ENCODE peak calls at places on chromosomes 1 and 21, in eight cellular contexts. One of them, this sample, is unnamed.
A peak's percentile ranks its signal among the peaks of the same experiment; 100 is the strongest.

GRCh38 chr1:243798726-243799125 is 51.3 kb downstream of the AKT3 start:
- DNase-seq in esophagus squamous epithelium: no peak
- DNase-seq in thyroid gland: no peak
- DNase-seq in CD8-positive, alpha-beta memory T cell: no peak
- DNase-seq in cardiac muscle cell: peak; percentile 61
- DNase-seq in neuronal stem cell: no peak
- DNase-seq in breast epithelium: no peak
- DNase-seq in left ventricle myocardium inferior: no peak
- DNase-seq in this sample: no peak

GRCh38 chr1:4615501-4615900 is 38.9 kb upstream of the AJAP1 start:
- DNase-seq in thyroid gland: no peak
- DNase-seq in esophagus squamous epithelium: no peak
- DNase-seq in breast epithelium: no peak
- DNase-seq in cardiac muscle cell: no peak
- DNase-seq in neuronal stem cell: no peak
- DNase-seq in left ventricle myocardium inferior: no peak
- DNase-seq in CD8-positive, alpha-beta memory T cell: no peak
- DNase-seq in this sample: no peak

GRCh38 chr1:59057211-59057694 is 239.6 kb upstream of the FGGY start:
- DNase-seq in esophagus squamous epithelium: no peak
- DNase-seq in breast epithelium: peak; percentile 64
- DNase-seq in left ventricle myocardium inferior: peak; percentile 84
- DNase-seq in cardiac muscle cell: peak; percentile 99
- DNase-seq in thyroid gland: peak; percentile 64
- DNase-seq in CD8-positive, alpha-beta memory T cell: no peak
- DNase-seq in neuronal stem cell: no peak
- DNase-seq in this sample: peak; percentile 52

GRCh38 chr1:182392045-182393028 is 747 bp upstream of the GLUL start:
- DNase-seq in esophagus squamous epithelium: no peak
- DNase-seq in breast epithelium: peak; percentile 58
- DNase-seq in neuronal stem cell: no peak
- DNase-seq in left ventricle myocardium inferior: peak; percentile 66
- DNase-seq in cardiac muscle cell: peak; percentile 73
- DNase-seq in CD8-positive, alpha-beta memory T cell: peak; percentile 43
- DNase-seq in thyroid gland: no peak
- DNase-seq in this sample: peak; percentile 51

GRCh38 chr1:195550071-195550862 is 1058.0 kb downstream of the KCNT2 start:
- DNase-seq in esophagus squamous epithelium: no peak
- DNase-seq in cardiac muscle cell: no peak
- DNase-seq in CD8-positive, alpha-beta memory T cell: no peak
- DNase-seq in breast epithelium: no peak
- DNase-seq in neuronal stem cell: no peak
- DNase-seq in thyroid gland: peak; percentile 12
- DNase-seq in left ventricle myocardium inferior: no peak
- DNase-seq in this sample: no peak

GRCh38 chr1:24157921-24158481 is 15.1 kb upstream of the IL22RA1 start:
- DNase-seq in thyroid gland: no peak
- DNase-seq in left ventricle myocardium inferior: no peak
- DNase-seq in breast epithelium: no peak
- DNase-seq in neuronal stem cell: no peak
- DNase-seq in esophagus squamous epithelium: no peak
- DNase-seq in cardiac muscle cell: peak; percentile 17
- DNase-seq in CD8-positive, alpha-beta memory T cell: no peak
- DNase-seq in this sample: no peak

GRCh38 chr1:1583667-1584010 is 9.0 kb upstream of the SSU72 start:
- DNase-seq in CD8-positive, alpha-beta memory T cell: no peak
- DNase-seq in cardiac muscle cell: no peak
- DNase-seq in esophagus squamous epithelium: no peak
- DNase-seq in thyroid gland: no peak
- DNase-seq in neuronal stem cell: no peak
- DNase-seq in breast epithelium: no peak
- DNase-seq in left ventricle myocardium inferior: no peak
- DNase-seq in this sample: no peak

GRCh38 chr1:199612976-199613774 is 414.3 kb upstream of the NR5A2 start:
- DNase-seq in CD8-positive, alpha-beta memory T cell: no peak
- DNase-seq in esophagus squamous epithelium: no peak
- DNase-seq in neuronal stem cell: no peak
- DNase-seq in cardiac muscle cell: peak; percentile 2
- DNase-seq in left ventricle myocardium inferior: no peak
- DNase-seq in breast epithelium: no peak
- DNase-seq in thyroid gland: no peak
- DNase-seq in this sample: no peak

GRCh38 chr1:96865731-96866684 is 144.4 kb downstream of the PTBP2 start:
- DNase-seq in CD8-positive, alpha-beta memory T cell: no peak
- DNase-seq in thyroid gland: no peak
- DNase-seq in esophagus squamous epithelium: no peak
- DNase-seq in breast epithelium: no peak
- DNase-seq in left ventricle myocardium inferior: no peak
- DNase-seq in cardiac muscle cell: peak; percentile 99
- DNase-seq in neuronal stem cell: no peak
- DNase-seq in this sample: no peak

GRCh38 chr21:37828515-37828914 is 87.7 kb downstream of the KCNJ6 start:
- DNase-seq in CD8-positive, alpha-beta memory T cell: no peak
- DNase-seq in left ventricle myocardium inferior: no peak
- DNase-seq in neuronal stem cell: no peak
- DNase-seq in esophagus squamous epithelium: no peak
- DNase-seq in thyroid gland: no peak
- DNase-seq in breast epithelium: no peak
- DNase-seq in cardiac muscle cell: no peak
- DNase-seq in this sample: no peak

GRCh38 chr1:25819496-25820246 is at the start of gene MTFR1L:
- DNase-seq in esophagus squamous epithelium: peak; percentile 46
- DNase-seq in cardiac muscle cell: peak; percentile 79
- DNase-seq in left ventricle myocardium inferior: peak; percentile 90
- DNase-seq in neuronal stem cell: peak; percentile 64
- DNase-seq in CD8-positive, alpha-beta memory T cell: peak; percentile 95
- DNase-seq in breast epithelium: peak; percentile 91
- DNase-seq in thyroid gland: peak; percentile 91
- DNase-seq in this sample: peak; percentile 91

GRCh38 chr21:32329331-32329730 is 30.7 kb downstream of the MRAP start:
- DNase-seq in esophagus squamous epithelium: no peak
- DNase-seq in thyroid gland: no peak
- DNase-seq in breast epithelium: peak; percentile 0
- DNase-seq in CD8-positive, alpha-beta memory T cell: no peak
- DNase-seq in neuronal stem cell: no peak
- DNase-seq in left ventricle myocardium inferior: no peak
- DNase-seq in cardiac muscle cell: peak; percentile 18
- DNase-seq in this sample: no peak

GRCh38 chr1:119542492-119542946 is 35.5 kb downstream of the HSD3B1 start:
- DNase-seq in left ventricle myocardium inferior: no peak
- DNase-seq in cardiac muscle cell: peak; percentile 40
- DNase-seq in neuronal stem cell: no peak
- DNase-seq in esophagus squamous epithelium: no peak
- DNase-seq in breast epithelium: no peak
- DNase-seq in CD8-positive, alpha-beta memory T cell: no peak
- DNase-seq in thyroid gland: no peak
- DNase-seq in this sample: no peak

GRCh38 chr1:41954533-41954944 is 35.8 kb upstream of the HIVEP3 start:
- DNase-seq in thyroid gland: no peak
- DNase-seq in CD8-positive, alpha-beta memory T cell: no peak
- DNase-seq in left ventricle myocardium inferior: no peak
- DNase-seq in neuronal stem cell: no peak
- DNase-seq in esophagus squamous epithelium: no peak
- DNase-seq in cardiac muscle cell: peak; percentile 97
- DNase-seq in breast epithelium: no peak
- DNase-seq in this sample: no peak

GRCh38 chr1:182173791-182174190 is 112.3 kb upstream of the ZNF648 start:
- DNase-seq in thyroid gland: no peak
- DNase-seq in left ventricle myocardium inferior: peak; percentile 46
- DNase-seq in breast epithelium: no peak
- DNase-seq in cardiac muscle cell: no peak
- DNase-seq in neuronal stem cell: no peak
- DNase-seq in esophagus squamous epithelium: no peak
- DNase-seq in CD8-positive, alpha-beta memory T cell: no peak
- DNase-seq in this sample: no peak

GRCh38 chr21:23963454-23963853 is 1643.8 kb downstream of the MRPL39 start:
- DNase-seq in thyroid gland: no peak
- DNase-seq in neuronal stem cell: no peak
- DNase-seq in left ventricle myocardium inferior: no peak
- DNase-seq in cardiac muscle cell: no peak
- DNase-seq in esophagus squamous epithelium: no peak
- DNase-seq in breast epithelium: no peak
- DNase-seq in CD8-positive, alpha-beta memory T cell: no peak
- DNase-seq in this sample: no peak

GRCh38 chr1:111990878-111991760 is 1.7 kb upstream of the KCND3 start:
- DNase-seq in cardiac muscle cell: peak; percentile 67
- DNase-seq in CD8-positive, alpha-beta memory T cell: no peak
- DNase-seq in neuronal stem cell: peak; percentile 50
- DNase-seq in thyroid gland: peak; percentile 80
- DNase-seq in esophagus squamous epithelium: no peak
- DNase-seq in breast epithelium: peak; percentile 75
- DNase-seq in left ventricle myocardium inferior: peak; percentile 73
- DNase-seq in this sample: peak; percentile 88

GRCh38 chr1:160755864-160756616 is 17.0 kb downstream of the SLAMF7 start:
- DNase-seq in breast epithelium: no peak
- DNase-seq in left ventricle myocardium inferior: no peak
- DNase-seq in thyroid gland: no peak
- DNase-seq in esophagus squamous epithelium: no peak
- DNase-seq in CD8-positive, alpha-beta memory T cell: peak; percentile 76
- DNase-seq in neuronal stem cell: no peak
- DNase-seq in cardiac muscle cell: no peak
- DNase-seq in this sample: no peak

DNA sequence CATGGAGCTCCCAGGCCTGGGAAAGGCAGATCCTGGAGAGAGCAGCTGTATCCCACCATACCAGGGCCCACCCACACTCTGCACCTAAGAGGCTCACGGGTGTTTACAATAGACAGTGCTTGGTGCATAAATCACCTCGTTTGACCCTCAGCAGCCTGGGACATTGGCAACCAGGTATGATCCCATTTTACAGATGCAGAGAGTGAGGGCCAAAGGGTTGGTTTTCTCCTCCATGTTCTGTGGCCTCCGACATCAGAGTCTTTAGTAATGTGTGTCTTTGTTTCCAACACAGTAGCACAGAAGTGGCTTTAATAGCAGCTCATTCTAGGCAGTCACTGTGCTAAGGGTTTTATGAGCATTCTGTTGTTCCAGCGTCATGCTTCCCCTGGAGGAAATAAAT is 176.5 kb downstream of the KAZN start:
- DNase-seq in esophagus squamous epithelium: no peak
- DNase-seq in neuronal stem cell: no peak
- DNase-seq in breast epithelium: no peak
- DNase-seq in CD8-positive, alpha-beta memory T cell: no peak
- DNase-seq in cardiac muscle cell: no peak
- DNase-seq in thyroid gland: no peak
- DNase-seq in left ventricle myocardium inferior: no peak
- DNase-seq in this sample: no peak
- H3K36me3 ChIP-seq in esophagus squamous epithelium: no peaks in the 10 kb centered on the region
- H3K36me3 ChIP-seq in neuronal stem cell: peaks cover 17% of the 10 kb centered on the region
- H3K36me3 ChIP-seq in breast epithelium: no peaks in the 10 kb centered on the region
- H3K36me3 ChIP-seq in CD8-positive, alpha-beta memory T cell: no peaks in the 10 kb centered on the region
- H3K36me3 ChIP-seq in cardiac muscle cell: no peaks in the 10 kb centered on the region
- H3K36me3 ChIP-seq in thyroid gland: no peaks in the 10 kb centered on the region
- H3K36me3 ChIP-seq in left ventricle myocardium inferior: no peaks in the 10 kb centered on the region
- H3K36me3 ChIP-seq in this sample: no peaks in the 10 kb centered on the region

DNA sequence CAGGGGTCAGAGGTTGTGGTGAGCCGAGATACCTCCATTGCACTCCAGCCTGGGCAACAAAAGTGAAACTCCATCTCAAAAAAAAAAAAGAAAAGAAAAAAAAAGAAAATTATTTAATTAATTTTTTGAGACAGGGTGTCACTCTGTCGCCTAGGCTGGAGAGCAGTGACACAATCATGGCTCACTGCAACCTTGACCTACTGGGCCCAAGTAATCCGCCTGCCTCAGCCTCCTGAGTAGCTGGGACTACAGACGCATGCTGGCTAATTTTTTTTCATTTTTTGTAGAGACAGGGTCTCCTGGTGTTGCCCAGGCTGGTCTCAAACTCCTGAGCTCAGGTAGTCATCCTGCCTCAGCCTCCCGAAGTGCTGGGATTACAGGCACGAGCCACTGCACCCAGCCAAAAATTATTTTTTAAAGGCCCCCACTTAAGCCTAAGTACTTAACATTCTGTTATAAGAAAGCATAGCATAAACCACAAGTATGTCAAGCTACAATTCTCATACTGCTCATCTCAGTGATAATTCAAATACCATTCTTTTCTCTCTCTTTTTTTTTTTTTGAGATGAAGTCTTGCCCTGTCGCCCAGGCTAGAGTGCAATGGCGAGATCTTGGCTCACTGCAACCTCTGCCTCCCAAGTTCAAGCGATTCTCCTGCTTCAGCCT is 19.9 kb downstream of the NUCKS1 start:
- DNase-seq in cardiac muscle cell: no peak
- DNase-seq in esophagus squamous epithelium: no peak
- DNase-seq in thyroid gland: no peak
- DNase-seq in CD8-positive, alpha-beta memory T cell: no peak
- DNase-seq in neuronal stem cell: no peak
- DNase-seq in breast epithelium: no peak
- DNase-seq in left ventricle myocardium inferior: no peak
- DNase-seq in this sample: no peak
- H3K36me3 ChIP-seq in cardiac muscle cell: peaks cover 28% of the 10 kb centered on the region
- H3K36me3 ChIP-seq in esophagus squamous epithelium: no peaks in the 10 kb centered on the region
- H3K36me3 ChIP-seq in thyroid gland: peaks cover 9% of the 10 kb centered on the region
- H3K36me3 ChIP-seq in CD8-positive, alpha-beta memory T cell: peaks cover 4% of the 10 kb centered on the region
- H3K36me3 ChIP-seq in neuronal stem cell: peaks cover 96% of the 10 kb centered on the region
- H3K36me3 ChIP-seq in breast epithelium: no peaks in the 10 kb centered on the region
- H3K36me3 ChIP-seq in left ventricle myocardium inferior: peaks cover 34% of the 10 kb centered on the region
- H3K36me3 ChIP-seq in this sample: peaks cover 5% of the 10 kb centered on the region

DNA sequence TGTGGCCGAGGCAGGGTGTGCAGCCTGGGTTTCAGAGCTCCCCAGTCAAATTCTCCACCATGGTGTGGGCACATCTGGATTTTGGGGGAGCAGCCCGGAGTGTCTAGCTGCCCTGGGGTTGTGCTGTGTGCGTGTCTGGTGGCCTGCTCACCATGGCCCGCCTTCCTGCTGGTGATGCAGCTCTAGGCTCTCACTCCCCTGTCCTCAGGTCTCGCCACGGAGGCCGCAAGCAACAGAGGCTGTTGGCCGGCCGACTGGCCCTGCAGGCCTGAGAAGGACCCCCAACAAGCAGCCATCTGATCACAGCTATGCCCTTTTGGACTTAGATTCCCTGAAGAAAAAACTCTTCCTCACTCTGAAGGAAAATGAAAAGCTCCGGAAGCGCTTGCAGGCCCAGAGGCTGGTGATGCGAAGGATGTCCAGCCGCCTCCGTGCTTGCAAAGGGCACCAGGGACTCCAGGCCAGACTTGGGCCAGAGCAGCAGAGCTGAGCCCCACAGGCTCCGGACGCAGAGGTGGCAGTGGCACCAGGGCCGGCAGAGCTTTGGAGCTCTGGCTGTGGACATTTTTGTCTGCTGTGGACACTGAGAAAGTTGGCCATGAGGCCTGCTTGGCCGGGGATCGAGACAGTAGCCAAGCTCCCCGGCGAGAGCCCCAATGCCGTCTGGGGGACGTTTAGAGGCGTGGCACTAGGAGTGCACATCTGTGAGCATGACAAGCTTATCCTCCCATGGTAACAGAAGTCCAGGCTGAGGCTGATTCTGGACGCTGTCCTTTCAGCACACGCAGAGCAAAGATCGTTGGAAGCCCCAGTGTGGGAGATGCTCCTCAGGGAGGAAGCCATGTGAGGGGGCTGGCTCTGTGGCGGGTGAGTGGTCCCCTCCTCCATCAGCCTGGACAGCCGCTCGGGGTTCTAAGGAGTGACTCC is 8.2 kb downstream of the THAP3 start:
- DNase-seq in esophagus squamous epithelium: no peak
- DNase-seq in neuronal stem cell: no peak
- DNase-seq in CD8-positive, alpha-beta memory T cell: no peak
- DNase-seq in breast epithelium: no peak
- DNase-seq in cardiac muscle cell: no peak
- DNase-seq in thyroid gland: no peak
- DNase-seq in left ventricle myocardium inferior: no peak
- DNase-seq in this sample: peak; percentile 58
- H3K36me3 ChIP-seq in esophagus squamous epithelium: peaks cover 29% of the 10 kb centered on the region
- H3K36me3 ChIP-seq in neuronal stem cell: peaks cover 95% of the 10 kb centered on the region
- H3K36me3 ChIP-seq in CD8-positive, alpha-beta memory T cell: peaks cover 7% of the 10 kb centered on the region
- H3K36me3 ChIP-seq in breast epithelium: peaks cover 11% of the 10 kb centered on the region
- H3K36me3 ChIP-seq in cardiac muscle cell: peaks cover 36% of the 10 kb centered on the region
- H3K36me3 ChIP-seq in thyroid gland: peaks cover 44% of the 10 kb centered on the region
- H3K36me3 ChIP-seq in left ventricle myocardium inferior: peaks cover 97% of the 10 kb centered on the region
- H3K36me3 ChIP-seq in this sample: peaks cover 70% of the 10 kb centered on the region

GRCh38 chr21:42759594-42759927 is 106.1 kb downstream of the PDE9A start:
- DNase-seq in breast epithelium: no peak
- DNase-seq in esophagus squamous epithelium: no peak
- DNase-seq in CD8-positive, alpha-beta memory T cell: no peak
- DNase-seq in neuronal stem cell: no peak
- DNase-seq in left ventricle myocardium inferior: no peak
- DNase-seq in thyroid gland: no peak
- DNase-seq in cardiac muscle cell: no peak
- DNase-seq in this sample: no peak
- H3K36me3 ChIP-seq in breast epithelium: no peaks in the 10 kb centered on the region
- H3K36me3 ChIP-seq in esophagus squamous epithelium: no peaks in the 10 kb centered on the region
- H3K36me3 ChIP-seq in CD8-positive, alpha-beta memory T cell: no peaks in the 10 kb centered on the region
- H3K36me3 ChIP-seq in neuronal stem cell: peaks cover 58% of the 10 kb centered on the region
- H3K36me3 ChIP-seq in left ventricle myocardium inferior: peaks cover 37% of the 10 kb centered on the region
- H3K36me3 ChIP-seq in thyroid gland: no peaks in the 10 kb centered on the region
- H3K36me3 ChIP-seq in cardiac muscle cell: no peaks in the 10 kb centered on the region
- H3K36me3 ChIP-seq in this sample: no peaks in the 10 kb centered on the region

This sample was measured in upper lobe of left lung.